ENCODE peak calls at places on chromosomes 6 and 20, in six cellular contexts. H, Z, E, T, O and N are unnamed samples. For H3K27me3, the result is how much of the 10 kb centered on the place peaks cover.

GRCh38 chr20:22590662-22591061 is 6.3 kb upstream of the FOXA2 start:
- DNase-seq in H (no peak), Z (no peak), E (peak), T (no peak), O (no peak), N (no peak)

GRCh38 chr6:170165085-170165484 is 125.8 kb downstream of the DLL1 start:
- DNase-seq in H (no peak), Z (peak), E (no peak), T (no peak), O (peak), N (peak)

GRCh38 chr6:83861077-83861476 is 1.6 kb downstream of the CYB5R4 start:
- DNase-seq in H (no peak), Z (no peak), E (no peak), T (no peak), O (no peak), N (no peak)

GRCh38 chr6:91613481-91613880 is 1026.6 kb upstream of the MAP3K7 start:
- DNase-seq in H (no peak), Z (no peak), E (no peak), T (no peak), O (no peak), N (no peak)

GRCh38 chr6:89260310-89260709 is 43.2 kb upstream of the GABRR1 start:
- DNase-seq in H (no peak), Z (no peak), E (no peak), T (peak), O (no peak), N (no peak)

GRCh38 chr20:39269031-39269461 is 306.9 kb downstream of the DHX35 start:
- DNase-seq in H (peak), Z (peak), E (peak), T (peak), O (peak), N (peak)

GRCh38 chr6:34341481-34341971 is 50.9 kb downstream of the NUDT3 start:
- DNase-seq in H (peak), Z (no peak), E (no peak), T (no peak), O (no peak), N (peak)

GRCh38 chr6:7468382-7469081 is 72.9 kb upstream of the DSP start:
- DNase-seq in H (peak), Z (peak), E (no peak), T (no peak), O (peak), N (peak)

GRCh38 chr6:151916680-151917164 is 109.2 kb downstream of the ESR1 start:
- DNase-seq in H (peak), Z (no peak), E (no peak), T (no peak), O (no peak), N (peak)

GRCh38 chr6:87909849-87910248 is 137.8 kb upstream of the SPACA1 start:
- DNase-seq in H (peak), Z (no peak), E (no peak), T (no peak), O (peak), N (peak)

GRCh38 chr6:168130683-168131371 is 51.8 kb upstream of the FRMD1 start:
- DNase-seq in H (no peak), Z (no peak), E (peak), T (no peak), O (no peak), N (no peak)

GRCh38 chr20:34364013-34364382 is 925 bp downstream of the ITCH start:
- DNase-seq in H (peak), Z (no peak), E (no peak), T (peak), O (peak), N (peak)

GRCh38 chr6:33278810-33279209 is 1.9 kb downstream of the B3GALT4 start:
- DNase-seq in H (no peak), Z (no peak), E (peak), T (no peak), O (no peak), N (no peak)

GRCh38 chr6:11223296-11223695 is 9.2 kb downstream of the NEDD9 start:
- DNase-seq in H (no peak), Z (no peak), E (no peak), T (no peak), O (no peak), N (no peak)

GRCh38 chr20:20553534-20553933 is 158.9 kb downstream of the RALGAPA2 start:
- DNase-seq in H (no peak), Z (no peak), E (no peak), T (no peak), O (no peak), N (no peak)

GRCh38 chr6:137315081-137315480 is 95.9 kb upstream of the IFNGR1 start:
- DNase-seq in H (no peak), Z (no peak), E (no peak), T (no peak), O (no peak), N (no peak)

GRCh38 chr6:54008589-54008988 is 102.7 kb upstream of the MLIP start:
- DNase-seq in H (no peak), Z (no peak), E (no peak), T (no peak), O (no peak), N (no peak)

GRCh38 chr20:45911486-45912343 is at the start of gene PLTP:
- DNase-seq in H (peak), Z (peak), E (peak), T (peak), O (peak), N (peak)

GRCh38 chr20:478949-479429 is 16.7 kb upstream of the TBC1D20 start:
- DNase-seq in H (peak), Z (peak), E (peak), T (peak), O (no peak), N (no peak)

GRCh38 chr6:118398066-118398465 is 150.0 kb upstream of the PLN start:
- DNase-seq in H (no peak), Z (no peak), E (no peak), T (no peak), O (no peak), N (no peak)

GRCh38 chr20:35363190-35363589 is 48.6 kb downstream of the UQCC1 start:
- DNase-seq in H (no peak), Z (no peak), E (no peak), T (no peak), O (no peak), N (no peak)

GRCh38 chr20:59055302-59055701 is 12.7 kb upstream of the PRELID3B start:
- DNase-seq in H (peak), Z (no peak), E (no peak), T (no peak), O (no peak), N (no peak)

GRCh38 chr6:77511860-77512259 is 48.6 kb upstream of the HTR1B start:
- DNase-seq in H (no peak), Z (no peak), E (no peak), T (no peak), O (no peak), N (no peak)

GRCh38 chr6:77512554-77512953 is 49.3 kb upstream of the HTR1B start:
- DNase-seq in H (no peak), Z (no peak), E (no peak), T (no peak), O (no peak), N (no peak)
- H3K27me3 ChIP-seq in H (under half), Z (under half), E (under half), T (under half), O (under half), N (under half)

GRCh38 chr6:154230390-154230789 is 126.2 kb downstream of the IPCEF1 start:
- DNase-seq in H (no peak), Z (no peak), E (no peak), T (no peak), O (no peak), N (no peak)
- H3K4me3 ChIP-seq in H (no peak), Z (no peak), E (no peak), T (no peak), O (no peak), N (no peak)

GRCh38 chr20:31826074-31826473 is 6.9 kb downstream of the MYLK2 start:
- DNase-seq in H (no peak), Z (no peak), E (no peak), T (no peak), O (no peak), N (no peak)
- H3K27me3 ChIP-seq in H (under half), Z (under half), E (under half), T (under half), O (under half), N (under half)

DNA sequence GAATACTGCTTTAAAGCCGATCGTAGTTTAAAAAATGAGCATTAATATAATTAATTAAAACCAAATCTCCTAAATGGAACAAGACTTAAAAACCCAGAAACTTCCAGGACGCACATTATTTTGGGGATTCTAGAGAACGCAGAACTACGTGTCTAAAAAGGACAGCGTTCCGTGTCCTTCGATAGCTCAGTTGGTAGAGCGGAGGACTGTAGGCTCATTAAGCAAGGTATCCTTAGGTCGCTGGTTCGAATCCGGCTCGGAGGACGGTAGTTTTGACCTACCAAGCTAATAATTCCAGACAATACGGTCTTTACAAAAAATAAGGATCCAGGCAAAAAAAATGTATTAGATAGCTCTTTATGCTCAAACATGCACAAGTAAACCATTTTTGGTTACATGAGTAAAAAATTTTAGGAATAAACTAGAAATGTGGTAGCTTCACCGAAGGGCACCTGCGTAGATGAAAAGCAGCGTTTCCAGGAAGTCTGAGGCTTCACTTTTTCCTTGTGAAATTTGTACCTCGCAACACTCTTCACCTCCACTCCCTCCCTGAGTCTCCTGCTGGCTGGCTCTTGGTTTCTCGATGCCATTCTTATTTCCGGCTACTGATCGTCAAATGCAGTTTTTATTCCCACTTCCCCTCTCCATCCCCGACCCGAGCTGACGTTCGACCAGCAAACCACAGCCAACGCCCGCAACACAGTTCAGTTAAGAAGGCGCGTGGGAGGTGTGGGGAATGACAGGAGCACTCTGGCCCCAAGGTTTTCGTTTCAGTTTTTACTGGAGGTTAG is 19.6 kb upstream of the ABT1 start:
- DNase-seq in H (peak), Z (no peak), E (no peak), T (no peak), O (no peak), N (peak)
- H3K4me3 ChIP-seq in H (no peak), Z (no peak), E (peak), T (peak), O (peak), N (peak)